ENCODE peak calls at places on chromosomes 2 and 18, in five cellular contexts. Q is colonic mucosa, W is aorta, Z is endodermal cell, I is tibial nerve. M is an unnamed sample.

GRCh38 chr2:212777020-212777491 is 238.5 kb upstream of the ERBB4 start:
- DNase-seq in Q (no peak), W (no peak), Z (no peak), I (no peak), M (no peak)

GRCh38 chr18:74278058-74278457 is 13.7 kb downstream of the CYB5A start:
- DNase-seq in Q (no peak), W (no peak), Z (no peak), I (no peak), M (no peak)

GRCh38 chr2:235444101-235444597 is 49.7 kb upstream of the AGAP1 start:
- DNase-seq in Q (peak; percentile 27), W (no peak), Z (peak; percentile 58), I (no peak), M (no peak)

GRCh38 chr2:64773461-64774118 is 119.9 kb upstream of the SERTAD2 start:
- DNase-seq in Q (no peak), W (no peak), Z (no peak), I (no peak), M (no peak)

GRCh38 chr2:85710687-85711577 is 16.8 kb downstream of the GNLY start:
- DNase-seq in Q (no peak), W (no peak), Z (no peak), I (peak; percentile 37), M (no peak)

GRCh38 chr2:124147552-124147951 is 122.5 kb downstream of the CNTNAP5 start:
- DNase-seq in Q (no peak), W (no peak), Z (no peak), I (no peak), M (no peak)

GRCh38 chr18:68714356-68714706 is 577 bp downstream of the TMX3 start:
- DNase-seq in Q (peak; percentile 20), W (no peak), Z (peak; percentile 54), I (peak; percentile 21), M (no peak)

GRCh38 chr2:223944166-223944703 is 900 bp downstream of the WDFY1 start:
- DNase-seq in Q (peak; percentile 60), W (peak; percentile 82), Z (peak; percentile 86), I (peak; percentile 26), M (peak; percentile 8)

GRCh38 chr2:171160630-171161424 is at the start of gene TLK1:
- DNase-seq in Q (peak; percentile 78), W (peak; percentile 89), Z (peak; percentile 90), I (peak; percentile 59), M (peak; percentile 64)

GRCh38 chr18:34494359-34494696 is 215.8 kb upstream of the DTNA start:
- DNase-seq in Q (no peak), W (peak; percentile 72), Z (peak; percentile 80), I (no peak), M (no peak)

GRCh38 chr2:195768454-195768853 is 111.4 kb downstream of the SLC39A10 start:
- DNase-seq in Q (no peak), W (no peak), Z (no peak), I (no peak), M (no peak)

GRCh38 chr2:176109226-176109954 is 2.3 kb downstream of the HOXD11 start:
- DNase-seq in Q (no peak), W (no peak), Z (peak; percentile 25), I (no peak), M (no peak)

GRCh38 chr2:235044501-235045271 is 92.9 kb downstream of the SH3BP4 start:
- DNase-seq in Q (no peak), W (peak; percentile 56), Z (no peak), I (no peak), M (no peak)

GRCh38 chr2:222835142-222835822 is 25.6 kb upstream of the ACSL3 start:
- DNase-seq in Q (peak; percentile 40), W (no peak), Z (no peak), I (no peak), M (no peak)

GRCh38 chr2:11344956-11345671 is 678 bp upstream of the ROCK2 start:
- DNase-seq in Q (peak; percentile 78), W (peak; percentile 87), Z (no peak), I (peak; percentile 92), M (peak; percentile 6)

GRCh38 chr2:23606968-23607367 is 222.0 kb downstream of the KLHL29 start:
- DNase-seq in Q (no peak), W (peak; percentile 32), Z (no peak), I (no peak), M (no peak)

GRCh38 chr2:43397821-43398220 is 171.4 kb upstream of the ZFP36L2 start:
- DNase-seq in Q (no peak), W (no peak), Z (no peak), I (no peak), M (no peak)

GRCh38 chr2:189566046-189566445 is 14.5 kb downstream of the SLC40A1 start:
- DNase-seq in Q (no peak), W (no peak), Z (no peak), I (no peak), M (no peak)

GRCh38 chr2:234363011-234363487 is 133.8 kb downstream of the ARL4C start:
- DNase-seq in Q (no peak), W (no peak), Z (peak; percentile 95), I (no peak), M (no peak)

GRCh38 chr2:234444888-234445287 is 52.0 kb downstream of the ARL4C start:
- DNase-seq in Q (peak; percentile 41), W (no peak), Z (peak; percentile 10), I (no peak), M (no peak)

GRCh38 chr2:190655113-190655512 is 6.2 kb downstream of the NAB1 start:
- DNase-seq in Q (no peak), W (no peak), Z (no peak), I (no peak), M (no peak)

GRCh38 chr2:119484834-119485233 is 39.4 kb downstream of the SCTR start:
- DNase-seq in Q (no peak), W (no peak), Z (peak; percentile 32), I (no peak), M (no peak)

GRCh38 chr2:30368258-30368657 is 78.8 kb upstream of the LCLAT1 start:
- DNase-seq in Q (no peak), W (no peak), Z (no peak), I (no peak), M (no peak)

GRCh38 chr2:47271054-47272000 is 116.2 kb upstream of the STPG4 start:
- DNase-seq in Q (peak; percentile 61), W (no peak), Z (no peak), I (no peak), M (no peak)
- H3K4me1 ChIP-seq in Q (peaks cover 21% of the 10 kb centered on the region), W (no peaks in the 10 kb centered on the region), Z (peaks cover 5% of the 10 kb centered on the region), I (no peaks in the 10 kb centered on the region), M (peaks cover 6% of the 10 kb centered on the region)

DNA sequence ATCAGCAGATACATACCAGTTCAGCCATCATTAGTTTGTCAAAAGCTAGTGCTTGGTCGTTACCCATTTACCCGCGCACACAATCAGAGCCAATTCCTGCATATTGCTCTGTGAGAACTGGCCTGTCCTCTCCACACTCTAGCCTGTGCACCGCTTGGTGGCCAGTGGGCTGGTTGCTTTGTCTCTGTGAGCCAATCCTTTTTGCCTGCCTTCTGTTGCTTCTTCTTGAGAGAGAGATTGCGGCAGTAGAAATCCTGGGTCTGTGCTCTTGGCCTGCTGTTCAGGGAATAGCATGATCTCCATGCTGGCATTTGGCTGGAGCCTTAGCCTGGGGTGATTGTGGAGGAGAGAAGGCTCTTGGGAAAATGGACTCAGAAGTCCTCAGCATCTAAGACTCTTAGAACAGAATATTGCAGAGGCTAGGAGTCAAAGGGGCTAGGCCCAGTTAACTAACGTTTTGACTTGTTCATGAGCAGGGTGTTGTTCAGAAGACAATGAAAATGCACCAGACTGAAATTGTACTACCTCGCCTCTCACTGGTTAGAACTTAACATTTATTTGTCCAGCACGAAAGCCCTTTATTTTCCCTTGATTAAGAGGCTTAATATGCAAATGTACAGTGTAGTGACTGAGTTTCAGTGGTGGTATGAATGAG is 37.1 kb downstream of the MAP4K4 start:
- DNase-seq in Q (no peak), W (no peak), Z (no peak), I (no peak), M (no peak)
- H3K4me1 ChIP-seq in Q (peaks cover 8% of the 10 kb centered on the region), W (peaks cover 17% of the 10 kb centered on the region), Z (no peaks in the 10 kb centered on the region), I (no peaks in the 10 kb centered on the region), M (peaks cover 69% of the 10 kb centered on the region)

DNA sequence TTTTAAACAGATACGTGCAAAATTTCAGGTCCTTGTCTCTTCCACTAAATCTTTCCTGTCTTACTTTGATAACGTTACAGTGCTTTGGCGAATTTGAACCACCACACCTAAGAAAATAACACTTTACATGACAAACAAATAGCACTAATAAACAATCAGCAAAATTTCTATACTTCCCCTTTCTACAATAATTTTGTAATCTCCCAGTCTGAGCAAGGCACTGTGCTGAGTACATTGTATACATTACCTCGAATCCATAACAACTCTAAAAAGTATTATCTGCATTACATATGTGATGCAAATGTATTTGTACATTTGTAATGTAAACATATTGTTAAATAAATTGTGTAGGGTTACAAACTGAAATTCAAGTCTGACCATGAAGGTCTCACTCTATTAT is 49.9 kb downstream of the RTN4 start:
- DNase-seq in Q (no peak), W (no peak), Z (no peak), I (no peak), M (no peak)
- H3K4me1 ChIP-seq in Q (peaks cover 3% of the 10 kb centered on the region), W (peaks cover 8% of the 10 kb centered on the region), Z (no peaks in the 10 kb centered on the region), I (peaks cover 3% of the 10 kb centered on the region), M (peaks cover 36% of the 10 kb centered on the region)

GRCh38 chr2:96115631-96116423 is 544 bp downstream of the ADRA2B start:
- DNase-seq in Q (no peak), W (peak; percentile 83), Z (no peak), I (no peak), M (peak; percentile 47)
- H3K4me1 ChIP-seq in Q (peaks cover 4% of the 10 kb centered on the region), W (no peaks in the 10 kb centered on the region), Z (no peaks in the 10 kb centered on the region), I (no peaks in the 10 kb centered on the region), M (peaks cover 7% of the 10 kb centered on the region)

GRCh38 chr2:98445708-98446577 is 1.3 kb downstream of the INPP4A start:
- DNase-seq in Q (no peak), W (no peak), Z (peak; percentile 61), I (no peak), M (no peak)
- H3K4me1 ChIP-seq in Q (peaks cover 9% of the 10 kb centered on the region), W (no peaks in the 10 kb centered on the region), Z (peaks cover 9% of the 10 kb centered on the region), I (no peaks in the 10 kb centered on the region), M (peaks cover 46% of the 10 kb centered on the region)

DNA sequence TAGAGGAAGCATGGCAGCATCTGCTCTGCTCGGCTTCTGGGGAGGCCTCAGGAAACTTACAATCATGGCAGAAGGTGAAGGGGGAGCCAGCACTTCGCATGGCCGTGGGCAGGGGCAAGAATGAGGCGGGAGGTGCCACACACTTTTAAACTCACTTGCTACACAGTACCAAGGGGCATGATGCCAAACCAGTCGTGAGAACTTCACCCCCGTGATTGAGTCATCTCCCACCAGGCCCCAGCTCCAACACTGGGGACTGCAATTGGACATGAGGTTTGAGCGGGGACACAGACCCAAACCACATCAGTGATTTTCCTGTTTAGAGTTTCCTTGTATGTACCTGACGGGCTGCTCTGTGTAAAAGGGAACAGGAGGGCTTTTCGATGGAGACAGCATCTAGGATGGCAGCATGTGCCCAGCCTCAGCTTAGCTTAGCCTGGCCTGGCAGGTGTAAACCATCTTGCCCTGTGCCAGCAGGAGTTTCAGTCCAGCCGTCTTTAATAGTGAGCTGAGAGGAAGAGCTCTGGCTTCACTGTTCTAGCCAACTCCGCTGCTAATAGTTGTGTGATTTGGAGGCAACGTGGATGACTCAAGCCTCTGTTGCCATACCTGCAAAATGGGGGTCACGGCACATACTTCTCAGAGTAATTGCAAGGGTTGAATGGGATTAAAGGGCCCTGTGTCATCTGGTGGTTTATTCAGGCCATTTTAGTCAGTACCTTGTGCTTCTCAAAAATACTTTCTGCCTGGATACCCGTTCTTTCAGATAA is 101.8 kb downstream of the ASAP2 start:
- DNase-seq in Q (no peak), W (no peak), Z (no peak), I (no peak), M (no peak)
- H3K4me1 ChIP-seq in Q (no peaks in the 10 kb centered on the region), W (peaks cover 7% of the 10 kb centered on the region), Z (no peaks in the 10 kb centered on the region), I (peaks cover 5% of the 10 kb centered on the region), M (no peaks in the 10 kb centered on the region)

GRCh38 chr2:70477473-70477872 is 76.2 kb downstream of the TGFA start:
- DNase-seq in Q (peak; percentile 37), W (no peak), Z (peak; percentile 91), I (no peak), M (no peak)
- H3K4me1 ChIP-seq in Q (no peaks in the 10 kb centered on the region), W (no peaks in the 10 kb centered on the region), Z (peaks cover under 1% of the 10 kb centered on the region), I (no peaks in the 10 kb centered on the region), M (peaks cover 20% of the 10 kb centered on the region)

M was measured in CD8-positive, alpha-beta memory T cell.